ENCODE peak calls at places on chromosome 20, in seven cellular contexts. Q is Right ventricle myocardium superior; B is activated T-cell treated with anti-CD3 and anti-CD28 coated beads, Interleukin-2, amount 50 U/mL, for 72 hours; W is stimulated activated naive CD8-positive, alpha-beta T cell treated with anti-CD3 and anti-CD28 coated beads, Interleukin-15, Interleukin-2, amounts not matched to agents 100 U/mL and 50 U/mL, for 24 hours; F is fibroblast of the aortic adventitia; E is choroid plexus epithelial cell; L is midbrain. M is an unnamed sample.

GRCh38 chr20:34074101-34074760 is 37.8 kb downstream of the EIF2S2 start:
- DNase-seq in Q (no peak), B (no peak), W (peak; percentile 44), F (no peak), E (no peak), L (no peak), M (no peak)

GRCh38 chr20:38260378-38261053 is at the start of gene KIAA1755:
- DNase-seq in Q (peak; percentile 71), B (no peak), W (no peak), F (peak; percentile 34), E (peak; percentile 41), L (peak; percentile 82), M (no peak)

GRCh38 chr20:47950103-47950502 is 164.8 kb upstream of the SULF2 start:
- DNase-seq in Q (no peak), B (no peak), W (no peak), F (no peak), E (peak; percentile 45), L (peak; percentile 43), M (no peak)

GRCh38 chr20:17515053-17515452 is 16.1 kb downstream of the BFSP1 start:
- DNase-seq in Q (no peak), B (no peak), W (no peak), F (no peak), E (no peak), L (no peak), M (no peak)

GRCh38 chr20:51184289-51184688 is 161.4 kb upstream of the KCNG1 start:
- DNase-seq in Q (no peak), B (no peak), W (no peak), F (peak; percentile 27), E (peak; percentile 43), L (no peak), M (no peak)

GRCh38 chr20:8131598-8132014 is 460 bp upstream of the PLCB1 start:
- DNase-seq in Q (no peak), B (no peak), W (no peak), F (peak; percentile 66), E (peak; percentile 62), L (no peak), M (no peak)

GRCh38 chr20:46084805-46085792 is 4.7 kb downstream of the NCOA5 start:
- DNase-seq in Q (no peak), B (no peak), W (no peak), F (peak; percentile 63), E (peak; percentile 44), L (no peak), M (peak; percentile 45)

GRCh38 chr20:57936636-57937310 is 227.0 kb upstream of the PMEPA1 start:
- DNase-seq in Q (no peak), B (no peak), W (no peak), F (no peak), E (no peak), L (no peak), M (no peak)

GRCh38 chr20:50776122-50776795 is 18.6 kb upstream of the BCAS4 start:
- DNase-seq in Q (no peak), B (no peak), W (no peak), F (no peak), E (no peak), L (no peak), M (no peak)

GRCh38 chr20:20820104-20820503 is 107.7 kb upstream of the RALGAPA2 start:
- DNase-seq in Q (no peak), B (no peak), W (no peak), F (no peak), E (peak; percentile 7), L (no peak), M (peak; percentile 37)

GRCh38 chr20:25296094-25297093 is 48.5 kb downstream of the PYGB start:
- DNase-seq in Q (no peak), B (peak; percentile 34), W (peak; percentile 37), F (peak; percentile 72), E (peak; percentile 57), L (peak; percentile 39), M (no peak)

GRCh38 chr20:15045246-15045645 is 707.8 kb upstream of the FLRT3 start:
- DNase-seq in Q (peak; percentile 57), B (no peak), W (no peak), F (peak; percentile 30), E (peak; percentile 90), L (no peak), M (no peak)

GRCh38 chr20:51138576-51138975 is 115.7 kb upstream of the KCNG1 start:
- DNase-seq in Q (no peak), B (no peak), W (no peak), F (no peak), E (no peak), L (no peak), M (no peak)

M was measured in stomach.